ENCODE peak calls at places on chromosomes 6 and 20, in five cellular contexts. One of them, this sample, is unnamed.

GRCh38 chr6:723540-723939 is 30.6 kb upstream of the EXOC2 start:
- DNase-seq in CD8-positive, alpha-beta T cell: no peak
- DNase-seq in sigmoid colon: no peak
- DNase-seq in uterus: no peak
- DNase-seq in fibroblast of lung: no peak
- DNase-seq in this sample: no peak

GRCh38 chr6:118660218-118660569 is 8.8 kb upstream of the CEP85L start:
- DNase-seq in CD8-positive, alpha-beta T cell: peak; percentile 79
- DNase-seq in sigmoid colon: no peak
- DNase-seq in uterus: no peak
- DNase-seq in fibroblast of lung: no peak
- DNase-seq in this sample: peak; percentile 68

GRCh38 chr20:2289475-2289874 is 6.3 kb upstream of the TGM3 start:
- DNase-seq in CD8-positive, alpha-beta T cell: no peak
- DNase-seq in sigmoid colon: no peak
- DNase-seq in uterus: no peak
- DNase-seq in fibroblast of lung: no peak
- DNase-seq in this sample: peak; percentile 38

GRCh38 chr6:165587206-165587605 is 75.8 kb downstream of the PDE10A start:
- DNase-seq in CD8-positive, alpha-beta T cell: no peak
- DNase-seq in sigmoid colon: no peak
- DNase-seq in uterus: no peak
- DNase-seq in fibroblast of lung: no peak
- DNase-seq in this sample: no peak

GRCh38 chr6:39049575-39050283 is 1.1 kb downstream of the GLP1R start:
- DNase-seq in CD8-positive, alpha-beta T cell: no peak
- DNase-seq in sigmoid colon: no peak
- DNase-seq in uterus: no peak
- DNase-seq in fibroblast of lung: no peak
- DNase-seq in this sample: no peak

GRCh38 chr20:36246410-36246809 is 10.1 kb downstream of the AAR2 start:
- DNase-seq in CD8-positive, alpha-beta T cell: no peak
- DNase-seq in sigmoid colon: peak; percentile 11
- DNase-seq in uterus: no peak
- DNase-seq in fibroblast of lung: no peak
- DNase-seq in this sample: no peak

GRCh38 chr20:31638317-31638716 is 605 bp downstream of the COX4I2 start:
- DNase-seq in CD8-positive, alpha-beta T cell: no peak
- DNase-seq in sigmoid colon: no peak
- DNase-seq in uterus: no peak
- DNase-seq in fibroblast of lung: no peak
- DNase-seq in this sample: no peak

GRCh38 chr20:13333793-13334192 is 112.7 kb downstream of the ISM1 start:
- DNase-seq in CD8-positive, alpha-beta T cell: no peak
- DNase-seq in sigmoid colon: no peak
- DNase-seq in uterus: no peak
- DNase-seq in fibroblast of lung: no peak
- DNase-seq in this sample: no peak

GRCh38 chr6:7261030-7261841 is 51.8 kb downstream of the SSR1 start:
- DNase-seq in CD8-positive, alpha-beta T cell: peak; percentile 8
- DNase-seq in sigmoid colon: peak; percentile 92
- DNase-seq in uterus: peak; percentile 71
- DNase-seq in fibroblast of lung: peak; percentile 85
- DNase-seq in this sample: no peak

GRCh38 chr6:130547723-130548122 is 181.9 kb downstream of the TMEM200A start:
- DNase-seq in CD8-positive, alpha-beta T cell: no peak
- DNase-seq in sigmoid colon: no peak
- DNase-seq in uterus: no peak
- DNase-seq in fibroblast of lung: no peak
- DNase-seq in this sample: no peak

DNA sequence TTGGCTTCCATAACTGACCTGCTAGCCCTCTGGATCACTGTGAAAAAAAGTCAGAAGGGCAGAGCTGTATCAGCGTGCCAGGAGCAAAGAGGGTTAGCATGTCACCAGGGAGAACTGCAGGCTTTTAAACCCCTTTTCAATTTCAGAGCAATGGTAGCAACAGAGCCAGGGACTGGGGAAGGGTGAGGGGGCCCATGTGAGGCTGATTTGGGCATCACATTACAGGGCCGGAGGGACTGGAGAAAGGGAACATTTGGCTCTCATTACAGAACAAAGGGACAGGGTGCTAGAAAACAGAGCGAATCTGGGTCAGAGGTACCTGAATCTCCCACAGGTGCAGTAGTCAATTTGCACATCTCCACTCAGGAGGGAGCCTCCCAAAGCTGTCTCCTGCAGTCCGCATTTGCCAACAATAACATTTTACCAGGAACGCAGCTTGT is 185.6 kb upstream of the EYA4 start:
- DNase-seq in CD8-positive, alpha-beta T cell: no peak
- DNase-seq in sigmoid colon: no peak
- DNase-seq in uterus: no peak
- DNase-seq in fibroblast of lung: no peak
- DNase-seq in this sample: no peak
- H3K27ac ChIP-seq in CD8-positive, alpha-beta T cell: no peak overlapping the region
- H3K27ac ChIP-seq in sigmoid colon: no peak overlapping the region
- H3K27ac ChIP-seq in uterus: no peak overlapping the region
- H3K27ac ChIP-seq in fibroblast of lung: no peak overlapping the region
- H3K27ac ChIP-seq in this sample: no peak overlapping the region

DNA sequence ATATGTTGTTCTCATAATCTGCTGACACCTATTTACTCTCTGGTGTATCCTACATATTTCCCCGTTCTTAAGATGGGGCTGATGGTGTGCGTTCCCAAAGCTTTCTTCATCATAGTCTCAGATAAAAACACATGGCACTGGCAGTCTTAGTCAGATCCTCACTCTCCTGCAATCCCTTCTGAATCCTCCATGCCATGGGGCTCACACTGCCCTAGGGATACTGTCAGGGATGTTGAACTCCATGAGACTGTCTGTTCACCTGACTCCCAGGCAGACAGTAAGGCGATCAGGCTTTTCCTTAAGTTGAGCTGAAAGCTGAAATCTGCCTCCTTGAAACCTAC is 76.0 kb downstream of the SLX4IP start:
- DNase-seq in CD8-positive, alpha-beta T cell: no peak
- DNase-seq in sigmoid colon: no peak
- DNase-seq in uterus: no peak
- DNase-seq in fibroblast of lung: no peak
- DNase-seq in this sample: no peak
- H3K27ac ChIP-seq in CD8-positive, alpha-beta T cell: no peak overlapping the region
- H3K27ac ChIP-seq in sigmoid colon: peak overlapping the region; percentile 80
- H3K27ac ChIP-seq in uterus: peak overlapping the region; percentile 89
- H3K27ac ChIP-seq in fibroblast of lung: peak overlapping the region; percentile 87
- H3K27ac ChIP-seq in this sample: no peak overlapping the region

DNA sequence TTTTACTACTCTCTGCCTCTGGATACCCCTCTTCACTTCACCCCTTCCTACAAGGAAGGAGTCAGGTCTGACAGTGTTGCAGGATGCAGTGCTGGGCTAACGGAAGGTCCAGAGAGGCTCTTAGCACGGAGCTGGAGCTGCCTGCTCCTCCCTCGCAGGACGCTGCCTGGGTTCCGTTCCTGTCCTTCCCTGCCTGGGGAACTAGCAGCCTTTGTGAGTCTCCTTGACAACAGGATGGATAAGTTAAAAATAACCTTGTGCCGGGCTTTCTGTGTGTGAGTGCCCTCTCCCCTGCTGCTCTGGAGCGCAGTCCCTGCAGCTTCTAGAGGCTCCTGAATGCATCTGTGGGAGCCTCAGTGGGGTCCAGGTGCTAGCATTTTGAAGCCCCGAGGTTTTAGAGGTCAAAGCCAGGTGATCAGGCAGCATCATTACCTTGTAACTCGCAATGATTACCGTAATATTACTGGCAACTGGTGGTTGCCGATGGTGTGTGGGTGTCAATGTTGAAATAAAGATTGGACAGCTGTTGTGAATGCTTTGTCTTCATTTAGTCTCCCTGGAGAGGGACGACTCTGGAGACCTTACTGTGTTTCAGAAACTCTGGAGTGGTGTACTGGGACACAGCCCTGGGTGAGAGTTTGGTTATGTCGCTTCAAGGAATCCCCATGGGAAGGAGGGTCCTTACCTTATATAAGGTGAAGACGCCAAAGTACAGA is 44.4 kb downstream of the CDS2 start:
- DNase-seq in CD8-positive, alpha-beta T cell: no peak
- DNase-seq in sigmoid colon: no peak
- DNase-seq in uterus: peak; percentile 38
- DNase-seq in fibroblast of lung: no peak
- DNase-seq in this sample: no peak
- H3K27ac ChIP-seq in CD8-positive, alpha-beta T cell: no peak overlapping the region
- H3K27ac ChIP-seq in sigmoid colon: no peak overlapping the region
- H3K27ac ChIP-seq in uterus: peak overlapping the region; percentile 63
- H3K27ac ChIP-seq in fibroblast of lung: no peak overlapping the region
- H3K27ac ChIP-seq in this sample: no peak overlapping the region

DNA sequence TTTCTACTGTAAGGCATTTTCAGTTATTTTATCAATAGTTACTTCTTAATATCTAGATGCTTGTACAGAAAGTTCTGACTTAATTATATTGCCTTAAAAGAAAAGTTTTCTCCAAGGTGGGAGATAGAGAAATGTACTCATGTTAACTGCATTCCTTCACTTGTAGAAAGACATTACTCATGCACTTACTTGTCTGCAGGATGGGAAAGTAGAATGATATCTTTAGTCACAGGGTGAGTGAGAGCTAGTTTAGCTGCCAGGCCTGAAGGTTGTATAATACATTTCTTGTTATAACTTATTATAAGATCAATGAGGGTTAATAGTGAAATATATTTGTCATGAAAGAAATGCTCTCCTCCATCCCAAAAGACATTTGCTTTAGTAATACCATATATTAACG is 92.1 kb downstream of the CRYBG1 start:
- DNase-seq in CD8-positive, alpha-beta T cell: no peak
- DNase-seq in sigmoid colon: no peak
- DNase-seq in uterus: no peak
- DNase-seq in fibroblast of lung: peak; percentile 57
- DNase-seq in this sample: no peak
- H3K27ac ChIP-seq in CD8-positive, alpha-beta T cell: no peak overlapping the region
- H3K27ac ChIP-seq in sigmoid colon: no peak overlapping the region
- H3K27ac ChIP-seq in uterus: no peak overlapping the region
- H3K27ac ChIP-seq in fibroblast of lung: no peak overlapping the region
- H3K27ac ChIP-seq in this sample: no peak overlapping the region

DNA sequence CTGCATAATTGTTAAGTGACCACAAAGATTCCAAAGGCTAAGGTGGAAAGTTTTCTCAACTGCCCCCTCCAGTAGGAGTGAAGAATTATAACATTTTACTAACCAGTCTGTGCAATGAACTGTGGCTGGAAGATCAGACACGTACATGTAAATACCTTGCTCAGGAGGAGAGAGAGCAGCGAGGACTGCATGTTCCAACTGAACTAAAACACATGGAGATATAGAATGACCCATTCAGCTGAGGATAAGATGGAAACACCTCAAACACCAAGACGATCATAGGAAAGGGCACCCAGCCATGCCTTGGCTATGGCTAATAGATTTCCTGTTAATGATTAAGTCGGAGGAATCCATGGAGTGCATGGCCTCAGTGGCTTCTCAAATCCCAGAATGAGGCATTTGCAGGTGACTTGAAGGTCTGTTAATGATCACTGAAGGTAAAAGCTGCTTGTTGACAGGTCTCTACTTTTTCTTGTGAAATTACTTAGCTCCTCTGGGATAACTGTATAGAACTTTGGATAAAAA is 875.6 kb downstream of the TFAP2A start:
- DNase-seq in CD8-positive, alpha-beta T cell: no peak
- DNase-seq in sigmoid colon: no peak
- DNase-seq in uterus: no peak
- DNase-seq in fibroblast of lung: no peak
- DNase-seq in this sample: no peak
- H3K27ac ChIP-seq in CD8-positive, alpha-beta T cell: no peak overlapping the region
- H3K27ac ChIP-seq in sigmoid colon: no peak overlapping the region
- H3K27ac ChIP-seq in uterus: no peak overlapping the region
- H3K27ac ChIP-seq in fibroblast of lung: no peak overlapping the region
- H3K27ac ChIP-seq in this sample: no peak overlapping the region